ENCODE peak calls at places on chromosomes 13 and 19, in ten cellular contexts. O is testis, A is A549, J is fibroblast of lung, F is heart left ventricle, B is GM23338, V is pancreas, D is OCI-LY7, E is spleen, Y is WERI-Rb-1. S is an unnamed sample.

GRCh38 chr13:45807520-45808099 is 43.9 kb downstream of the SIAH3 start:
- DNase-seq in O (peak), A (peak), J (peak), F (no peak), B (peak), V (peak), D (peak), E (no peak), Y (peak), S (peak)

GRCh38 chr13:106401081-106401480 is 134.4 kb downstream of the EFNB2 start:
- DNase-seq in O (no peak), A (no peak), J (no peak), F (no peak), B (no peak), V (no peak), D (no peak), E (no peak), Y (no peak), S (no peak)

GRCh38 chr13:33537691-33538090 is 252.1 kb upstream of the STARD13 start:
- DNase-seq in O (no peak), A (no peak), J (no peak), F (no peak), B (no peak), V (no peak), D (no peak), E (no peak), Y (no peak), S (no peak)

GRCh38 chr19:46390866-46391265 is 22.5 kb downstream of the CCDC8 start:
- DNase-seq in O (no peak), A (no peak), J (no peak), F (peak), B (no peak), V (no peak), D (no peak), E (peak), Y (no peak), S (peak)

GRCh38 chr19:58544591-58545285 is 874 bp downstream of the TRIM28 start:
- DNase-seq in O (peak), A (peak), J (peak), F (no peak), B (peak), V (no peak), D (peak), E (no peak), Y (no peak), S (peak)

GRCh38 chr13:97460004-97460756 is 26.2 kb downstream of the RAP2A start:
- DNase-seq in O (no peak), A (no peak), J (peak), F (no peak), B (no peak), V (no peak), D (peak), E (no peak), Y (no peak), S (no peak)

GRCh38 chr13:44132710-44133109 is 240.9 kb upstream of the SERP2 start:
- DNase-seq in O (peak), A (no peak), J (peak), F (peak), B (no peak), V (peak), D (no peak), E (peak), Y (no peak), S (peak)

GRCh38 chr19:13997637-13997962 is 8.5 kb downstream of the RFX1 start:
- DNase-seq in O (no peak), A (no peak), J (no peak), F (no peak), B (no peak), V (no peak), D (no peak), E (no peak), Y (no peak), S (no peak)

GRCh38 chr19:55283548-55284393 is at the start of gene BRSK1:
- DNase-seq in O (peak), A (no peak), J (peak), F (no peak), B (peak), V (no peak), D (peak), E (no peak), Y (peak), S (no peak)

GRCh38 chr13:79126706-79127105 is 279.3 kb downstream of the RBM26 start:
- DNase-seq in O (no peak), A (no peak), J (no peak), F (no peak), B (no peak), V (no peak), D (no peak), E (no peak), Y (no peak), S (no peak)

GRCh38 chr13:98242403-98242802 is 65.3 kb upstream of the RNF113B start:
- DNase-seq in O (no peak), A (no peak), J (no peak), F (no peak), B (no peak), V (no peak), D (no peak), E (no peak), Y (no peak), S (no peak)

GRCh38 chr13:100493418-100493817 is 95.2 kb downstream of the GGACT start:
- DNase-seq in O (no peak), A (no peak), J (no peak), F (no peak), B (no peak), V (no peak), D (no peak), E (no peak), Y (no peak), S (no peak)

GRCh38 chr13:100495455-100495854 is 93.1 kb downstream of the GGACT start:
- DNase-seq in O (no peak), A (no peak), J (no peak), F (no peak), B (no peak), V (no peak), D (no peak), E (no peak), Y (no peak), S (no peak)

GRCh38 chr13:100490692-100491091 is 97.9 kb downstream of the GGACT start:
- DNase-seq in O (no peak), A (no peak), J (no peak), F (no peak), B (peak), V (no peak), D (no peak), E (no peak), Y (no peak), S (no peak)

DNA sequence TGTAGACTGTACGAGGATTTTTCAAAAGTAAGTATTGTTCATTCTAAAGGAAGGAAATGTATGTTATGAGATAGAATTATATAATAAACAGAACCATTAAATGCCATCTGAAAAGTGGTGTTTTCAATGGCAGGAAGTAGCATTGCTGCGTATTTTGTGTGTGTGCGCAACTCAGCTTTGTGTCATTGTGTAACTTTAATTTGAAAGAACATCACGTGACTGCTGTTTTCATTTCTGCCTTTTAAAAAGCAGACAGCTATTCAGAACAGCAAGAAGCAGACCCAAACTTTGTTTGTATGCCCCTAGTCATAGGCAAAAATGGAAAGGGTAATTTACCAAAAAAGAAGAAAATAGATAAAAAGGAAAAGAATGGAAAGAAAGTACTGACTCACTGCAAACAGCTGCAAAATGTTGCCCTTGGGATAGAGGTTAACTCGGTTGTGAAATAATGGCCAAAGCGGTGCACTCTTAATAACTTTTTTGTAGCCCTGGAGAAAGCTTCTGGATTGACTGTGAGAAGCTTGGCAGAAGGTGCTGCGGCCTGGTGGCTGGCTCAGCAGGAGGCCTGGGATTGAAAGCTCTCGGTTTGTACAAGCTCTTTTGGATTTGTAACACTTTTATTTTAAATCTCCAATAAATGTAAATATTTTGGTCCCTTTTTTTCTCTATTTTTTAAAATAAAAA is 97.3 kb downstream of the GGACT start:
- DNase-seq in O (no peak), A (no peak), J (peak), F (no peak), B (no peak), V (no peak), D (no peak), E (no peak), Y (no peak), S (no peak)
- H3K27ac ChIP-seq in O (no peak), A (no peak), J (no peak), F (peak), B (peak), V (no peak), D (no peak), E (no peak), Y (no peak), S (peak)

DNA sequence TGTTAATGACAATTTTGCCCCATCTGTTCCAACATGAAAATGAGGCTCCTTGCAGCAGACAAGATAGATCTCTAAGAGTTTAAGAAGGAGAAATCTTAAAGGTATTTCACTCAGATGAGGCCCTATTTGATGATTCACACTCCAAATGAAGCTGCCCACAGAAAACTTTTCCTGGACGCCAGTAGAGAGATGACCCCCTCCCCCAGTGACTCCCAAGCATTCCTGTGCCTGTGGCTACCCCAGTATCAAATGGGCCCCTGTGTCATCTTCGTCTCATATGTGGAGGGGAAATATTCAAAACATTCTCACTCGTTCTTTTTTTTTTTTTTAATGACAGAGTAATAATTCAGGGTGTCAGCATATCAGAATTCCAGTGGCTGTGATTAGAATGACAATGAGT is 194.6 kb downstream of the URI1 start:
- DNase-seq in O (no peak), A (no peak), J (no peak), F (no peak), B (no peak), V (no peak), D (no peak), E (no peak), Y (no peak), S (no peak)
- TF ChIP-seq CTCF in O (no peak), A (no peak), J (no peak), F (no peak), B (no peak), V (no peak), D (no peak), E (no peak), Y (no peak), S (no peak)

DNA sequence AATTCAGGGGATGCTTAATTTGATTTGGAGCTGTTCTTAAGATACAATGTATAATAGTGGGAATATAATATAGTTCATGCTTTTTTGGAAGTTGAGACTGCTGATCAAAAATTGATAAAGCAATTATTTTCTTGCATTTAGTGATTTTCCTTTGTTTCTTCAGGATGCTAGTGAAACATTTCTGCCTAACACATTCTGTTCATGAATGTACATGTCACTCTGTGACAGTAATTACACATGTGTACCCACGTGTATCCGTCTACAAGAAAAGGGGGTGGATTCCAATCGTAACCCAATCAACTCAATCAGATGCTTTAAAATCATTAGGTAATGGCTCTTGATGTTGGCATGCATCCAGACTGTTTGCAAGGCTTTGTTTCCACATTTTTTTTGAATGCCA is 5.0 kb upstream of the FRY start:
- DNase-seq in O (no peak), A (no peak), J (no peak), F (no peak), B (no peak), V (no peak), D (no peak), E (no peak), Y (no peak), S (no peak)
- H3K4me3 ChIP-seq in O (no peak), A (no peak), J (no peak), F (no peak), B (no peak), V (no peak), D (no peak), E (no peak), Y (no peak), S (no peak)

GRCh38 chr13:42396501-42396900 is 124.5 kb downstream of the AKAP11 start:
- DNase-seq in O (no peak), A (no peak), J (no peak), F (no peak), B (no peak), V (no peak), D (no peak), E (peak), Y (no peak), S (no peak)

GRCh38 chr13:42393573-42394360 is 121.8 kb downstream of the AKAP11 start:
- DNase-seq in O (no peak), A (no peak), J (no peak), F (peak), B (no peak), V (no peak), D (no peak), E (no peak), Y (no peak), S (no peak)

GRCh38 chr13:42396901-42397670 is 125.1 kb downstream of the AKAP11 start:
- DNase-seq in O (no peak), A (no peak), J (no peak), F (no peak), B (no peak), V (no peak), D (no peak), E (no peak), Y (no peak), S (no peak)

GRCh38 chr13:42394361-42395065 is 122.6 kb downstream of the AKAP11 start:
- DNase-seq in O (no peak), A (no peak), J (no peak), F (no peak), B (no peak), V (no peak), D (no peak), E (no peak), Y (no peak), S (no peak)

DNA sequence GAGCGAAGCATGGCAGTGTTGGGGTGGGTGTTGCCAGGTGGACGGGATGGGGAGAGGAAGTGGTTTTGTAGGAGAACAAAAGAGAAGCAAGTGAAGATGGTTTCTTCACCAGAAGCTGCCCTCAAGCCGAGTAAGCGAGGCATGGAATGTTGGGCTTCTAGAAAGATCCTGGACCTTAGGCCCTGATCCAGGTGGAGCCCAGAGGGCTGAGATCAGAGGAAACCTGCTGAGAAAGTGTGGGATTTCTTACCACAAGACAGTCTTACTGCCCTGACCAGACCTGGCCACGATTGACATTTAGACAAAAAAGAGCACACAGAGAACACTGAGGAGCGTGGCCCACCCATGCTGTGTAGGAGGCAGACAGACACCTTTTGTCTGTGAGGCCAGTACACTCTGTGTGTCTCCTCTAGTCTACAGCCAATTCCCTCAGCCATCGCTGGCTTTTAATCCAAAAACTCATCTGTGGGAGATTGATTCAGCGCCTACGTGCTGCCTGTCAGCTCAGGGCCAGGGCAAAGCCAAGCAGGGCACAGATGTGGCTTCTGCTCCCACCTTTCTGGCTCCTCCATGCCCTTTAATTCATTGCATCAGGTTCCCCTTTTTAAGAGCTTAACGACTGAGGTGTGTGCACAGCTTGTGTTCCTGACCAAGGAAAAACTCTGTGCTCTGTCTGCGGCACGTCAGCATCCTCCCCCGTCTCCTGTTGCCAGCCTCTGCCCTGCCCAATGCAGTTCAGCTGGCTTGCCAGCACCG is 123.3 kb downstream of the AKAP11 start:
- DNase-seq in O (no peak), A (no peak), J (no peak), F (no peak), B (no peak), V (no peak), D (no peak), E (no peak), Y (no peak), S (peak)
- H3K27ac ChIP-seq in O (no peak), A (no peak), J (no peak), F (no peak), B (no peak), V (no peak), D (no peak), E (no peak), Y (no peak), S (no peak)

GRCh38 chr13:99614465-99614885 is 113.2 kb downstream of the TM9SF2 start:
- DNase-seq in O (peak), A (peak), J (no peak), F (no peak), B (peak), V (peak), D (peak), E (no peak), Y (peak), S (no peak)
- TF ChIP-seq CTCF in O (no peak), A (peak), J (no peak), F (peak), B (peak), V (no peak), D (peak), E (peak), Y (peak), S (no peak)

DNA sequence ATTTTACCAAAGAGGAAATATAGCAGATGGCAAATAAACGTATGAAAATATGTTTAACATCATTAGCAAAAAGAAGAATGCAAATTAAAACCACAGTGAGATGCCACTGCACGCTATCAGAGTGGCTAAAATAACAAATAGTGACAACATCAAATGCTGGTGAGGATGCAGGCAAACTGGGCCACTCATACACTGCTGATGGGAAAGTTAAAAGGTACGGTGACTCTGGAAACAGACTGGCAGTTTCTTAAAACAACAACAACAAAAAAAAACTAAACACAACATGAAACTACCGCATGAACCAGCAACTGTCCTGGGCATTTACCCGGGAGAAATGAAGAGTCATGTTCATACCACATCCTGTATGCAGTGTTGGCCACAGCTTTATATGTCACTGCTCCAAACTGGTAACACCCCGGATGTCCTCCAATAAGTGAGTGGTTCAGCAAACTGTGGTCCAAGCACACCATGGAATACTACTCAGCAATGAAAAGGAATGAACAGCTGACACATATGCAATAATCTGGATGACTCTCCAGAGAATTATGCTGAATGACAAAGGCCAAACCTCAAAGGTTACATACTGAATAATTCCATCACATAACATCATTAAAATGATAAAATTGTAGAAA is 22.3 kb downstream of the EPS15L1 start:
- DNase-seq in O (no peak), A (no peak), J (peak), F (no peak), B (no peak), V (no peak), D (peak), E (no peak), Y (no peak), S (peak)
- H3K4me3 ChIP-seq in O (no peak), A (no peak), J (no peak), F (no peak), B (no peak), V (no peak), D (peak), E (no peak), Y (no peak), S (no peak)

DNA sequence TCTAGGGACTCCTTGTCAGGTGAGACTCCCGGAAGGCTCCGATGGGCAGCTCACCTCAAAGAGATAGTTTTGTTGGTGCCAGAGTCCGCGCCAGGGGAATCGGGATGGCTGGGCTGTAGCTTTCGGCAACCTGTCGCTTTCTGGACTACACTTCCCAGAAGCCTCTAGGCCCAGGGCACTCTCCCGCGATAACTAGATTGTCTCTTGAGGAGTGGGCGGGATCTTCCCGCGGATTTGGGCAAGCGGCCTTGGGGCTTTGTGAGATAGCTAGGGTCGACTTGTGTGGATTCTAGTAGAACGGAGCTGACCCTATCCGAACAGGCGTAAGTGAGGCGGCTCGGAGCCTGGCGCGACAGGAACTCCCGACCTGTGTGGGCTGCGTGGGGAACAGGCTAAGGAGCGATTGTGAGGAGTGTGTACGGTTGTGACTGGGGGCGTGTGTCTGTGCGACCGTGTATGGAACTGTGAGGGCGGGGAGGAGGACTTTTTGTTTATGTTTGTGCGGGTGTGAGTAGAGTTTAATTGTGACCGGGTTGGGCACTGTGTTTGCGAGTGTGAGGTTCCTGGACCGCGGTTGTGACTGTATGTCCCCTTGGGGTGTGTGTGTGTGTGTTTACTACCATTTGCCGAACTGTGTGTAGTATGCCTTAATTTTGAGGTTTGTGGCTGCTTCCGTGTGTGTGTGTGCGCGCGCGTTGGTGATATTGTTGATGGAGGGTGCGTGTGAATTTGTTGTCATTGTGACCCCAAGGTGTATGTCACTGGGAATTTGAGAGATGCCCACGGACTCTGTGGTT is at the start of gene ZNF345:
- DNase-seq in O (peak), A (peak), J (peak), F (peak), B (peak), V (peak), D (peak), E (peak), Y (peak), S (peak)
- H3K27ac ChIP-seq in O (peak), A (no peak), J (peak), F (peak), B (peak), V (peak), D (peak), E (peak), Y (peak), S (peak)

GRCh38 chr13:110617326-110618072 is 2.2 kb downstream of the NAXD start:
- DNase-seq in O (peak), A (no peak), J (peak), F (no peak), B (peak), V (peak), D (peak), E (no peak), Y (no peak), S (peak)

GRCh38 chr13:110618780-110619179 is 3.4 kb downstream of the NAXD start:
- DNase-seq in O (no peak), A (no peak), J (no peak), F (no peak), B (no peak), V (no peak), D (no peak), E (no peak), Y (peak), S (no peak)

GRCh38 chr13:110620596-110620995 is 5.3 kb downstream of the NAXD start:
- DNase-seq in O (no peak), A (no peak), J (no peak), F (no peak), B (no peak), V (no peak), D (no peak), E (no peak), Y (no peak), S (no peak)

GRCh38 chr13:110616103-110617101 is 1.1 kb downstream of the NAXD start:
- DNase-seq in O (peak), A (peak), J (peak), F (no peak), B (peak), V (peak), D (peak), E (peak), Y (peak), S (peak)

GRCh38 chr13:110618167-110618566 is 2.8 kb downstream of the NAXD start:
- DNase-seq in O (no peak), A (no peak), J (peak), F (no peak), B (no peak), V (no peak), D (no peak), E (no peak), Y (peak), S (no peak)
- TF ChIP-seq CTCF in O (no peak), A (no peak), J (no peak), F (no peak), B (peak), V (no peak), D (no peak), E (no peak), Y (no peak), S (no peak)